ENCODE peak calls at places on chromosomes 3 and 15, in nine cellular contexts. H is right lobe of liver; Y is heart left ventricle; A is Caki2; K is psoas muscle; O is activated T-helper 1 cell treated with anti-CD3 and anti-CD28 coated beads, Interleukin-12 subunit alpha, Interleukin-12 subunit beta, Interleukin-2, Interleukin-4 antibody, amounts not matched to agents 30 ng/mL and 10 ng/mL and 1 ng/mL, durations not matched to agents 14 hours and 24 hours and 36 hours; P is right cardiac atrium; B is cardiac muscle cell; Z is posterior cingulate gyrus. J is an unnamed sample.

GRCh38 chr3:47404955-47405790 is 24.4 kb downstream of the PTPN23 start:
- DNase-seq in Z (peak; percentile 57), H (no peak), P (peak; percentile 90), K (peak; percentile 35), Y (peak; percentile 69), B (peak; percentile 32), A (no peak), O (no peak), J (no peak)

GRCh38 chr15:81400640-81401236 is 26.7 kb upstream of the TMC3 start:
- DNase-seq in H (no peak), Z (no peak), P (no peak), A (peak; percentile 14), B (peak; percentile 48), K (no peak), Y (no peak), O (no peak), J (peak; percentile 66)

GRCh38 chr3:33250712-33251111 is 26.5 kb upstream of the FBXL2 start:
- DNase-seq in O (no peak), B (peak; percentile 5), K (no peak), P (no peak), Y (no peak), Z (no peak), A (no peak), H (no peak), J (no peak)

GRCh38 chr15:95208071-95208470 is 976.7 kb downstream of the MCTP2 start:
- DNase-seq in H (no peak), A (no peak), B (no peak), O (no peak), Z (no peak), P (no peak), Y (no peak), K (no peak), J (no peak)

GRCh38 chr3:39590776-39591175 is 123.3 kb downstream of the MOBP start:
- DNase-seq in A (no peak), Z (no peak), H (no peak), K (no peak), Y (no peak), O (no peak), P (no peak), B (no peak), J (no peak)

GRCh38 chr3:132001036-132001435 is 33.8 kb downstream of the CPNE4 start:
- DNase-seq in B (no peak), A (no peak), P (no peak), Z (no peak), H (no peak), Y (no peak), O (no peak), K (no peak), J (no peak)

GRCh38 chr15:52337198-52337853 is 41.7 kb upstream of the MYO5C start:
- DNase-seq in O (no peak), A (peak; percentile 25), P (no peak), H (no peak), Z (no peak), K (no peak), B (no peak), Y (no peak), J (no peak)

GRCh38 chr15:69092159-69092558 is 68.3 kb upstream of the GLCE start:
- DNase-seq in H (no peak), O (no peak), P (no peak), Y (no peak), K (no peak), A (peak; percentile 98), Z (no peak), B (no peak), J (no peak)

GRCh38 chr3:186458306-186459107 is 85.7 kb downstream of the CRYGS start:
- DNase-seq in Z (no peak), P (no peak), B (no peak), H (no peak), A (no peak), O (no peak), Y (no peak), K (no peak), J (no peak)

GRCh38 chr3:196492080-196492479 is 11.5 kb downstream of the RNF168 start:
- DNase-seq in A (no peak), H (no peak), Y (no peak), O (no peak), K (no peak), P (no peak), B (no peak), Z (no peak), J (no peak)

GRCh38 chr15:31977812-31978662 is 52.3 kb upstream of the CHRNA7 start:
- DNase-seq in A (peak; percentile 44), P (peak; percentile 83), Y (peak; percentile 50), B (peak; percentile 80), O (peak; percentile 28), H (peak; percentile 62), Z (peak; percentile 74), K (no peak), J (peak; percentile 82)

GRCh38 chr15:41919201-41919820 is 25.5 kb upstream of the SPTBN5 start:
- DNase-seq in O (no peak), Z (no peak), Y (peak; percentile 64), H (no peak), B (no peak), K (no peak), P (no peak), A (no peak), J (no peak)

GRCh38 chr15:74123131-74123429 is 7.3 kb upstream of the ISLR2 start:
- DNase-seq in A (no peak), K (no peak), Z (no peak), B (peak; percentile 60), O (no peak), P (no peak), Y (no peak), H (no peak), J (no peak)

GRCh38 chr15:73716417-73716816 is 32.2 kb downstream of the CD276 start:
- DNase-seq in B (peak; percentile 58), P (peak; percentile 88), O (no peak), Z (no peak), H (peak; percentile 50), K (no peak), Y (peak; percentile 94), A (no peak), J (no peak)

GRCh38 chr3:187185759-187186158 is 11.5 kb upstream of the RTP1 start:
- DNase-seq in H (no peak), K (no peak), Y (no peak), Z (no peak), A (no peak), P (no peak), B (no peak), O (no peak), J (no peak)

GRCh38 chr3:187572431-187572830 is 97.8 kb downstream of the SST start:
- DNase-seq in A (peak; percentile 70), H (no peak), Y (no peak), P (no peak), K (no peak), O (no peak), Z (no peak), B (no peak), J (no peak)

GRCh38 chr15:96362759-96363678 is 32.5 kb downstream of the NR2F2 start:
- DNase-seq in B (no peak), O (no peak), P (no peak), Z (no peak), Y (no peak), K (no peak), H (no peak), A (no peak), J (no peak)

GRCh38 chr3:9916734-9917680 is at the start of gene IL17RC:
- DNase-seq in O (no peak), Z (peak; percentile 79), A (peak; percentile 92), H (peak; percentile 90), B (peak; percentile 85), P (peak; percentile 94), Y (peak; percentile 91), K (peak; percentile 88), J (peak; percentile 94)

GRCh38 chr3:99953596-99953995 is 135.9 kb downstream of the CMSS1 start:
- DNase-seq in H (no peak), Z (no peak), B (no peak), K (no peak), Y (no peak), A (no peak), P (no peak), O (no peak), J (no peak)

GRCh38 chr3:170033489-170033888 is 4.3 kb upstream of the GPR160 start:
- DNase-seq in O (peak; percentile 44), Y (no peak), P (no peak), Z (no peak), B (no peak), K (no peak), H (no peak), A (no peak), J (no peak)

GRCh38 chr15:60000113-60000823 is 3.8 kb upstream of the FOXB1 start:
- DNase-seq in Y (no peak), K (no peak), A (peak; percentile 13), O (no peak), H (peak; percentile 37), P (no peak), Z (no peak), B (no peak), J (no peak)

GRCh38 chr15:22927761-22928160 is 52.4 kb downstream of the CYFIP1 start:
- DNase-seq in O (no peak), P (no peak), Y (no peak), H (no peak), A (no peak), Z (no peak), K (no peak), B (no peak), J (no peak)

GRCh38 chr3:123089611-123090301 is 22.9 kb downstream of the PDIA5 start:
- DNase-seq in H (peak; percentile 92), Z (peak; percentile 62), A (no peak), B (no peak), P (peak; percentile 83), O (no peak), K (peak; percentile 63), Y (peak; percentile 90), J (no peak)

GRCh38 chr15:83380682-83381081 is 66.5 kb upstream of the SH3GL3 start:
- DNase-seq in Z (peak; percentile 55), O (peak; percentile 19), H (peak; percentile 55), Y (peak; percentile 42), A (peak; percentile 71), P (peak; percentile 70), B (peak; percentile 66), K (no peak), J (peak; percentile 45)

GRCh38 chr3:7710284-7710683 is 791.3 kb upstream of the LMCD1 start:
- DNase-seq in Z (no peak), Y (no peak), H (no peak), O (no peak), P (no peak), K (no peak), A (no peak), B (peak; percentile 15), J (peak; percentile 10)

GRCh38 chr3:127483902-127484591 is 106.5 kb downstream of the TPRA1 start:
- DNase-seq in Z (peak; percentile 5), K (no peak), B (no peak), A (no peak), O (peak; percentile 52), H (no peak), P (no peak), Y (no peak), J (no peak)

GRCh38 chr3:130515755-130516154 is 1.2 kb upstream of the COL6A6 start:
- DNase-seq in Z (no peak), A (no peak), H (no peak), O (no peak), P (no peak), B (no peak), K (no peak), Y (no peak), J (no peak)

GRCh38 chr15:88331291-88331690 is 74.8 kb upstream of the NTRK3 start:
- DNase-seq in A (peak; percentile 12), Y (no peak), Z (no peak), O (peak; percentile 5), B (peak; percentile 85), P (no peak), K (peak; percentile 27), H (no peak), J (peak; percentile 75)

GRCh38 chr15:39735120-39735717 is 47.4 kb downstream of the FSIP1 start:
- DNase-seq in A (no peak), O (no peak), Y (no peak), P (no peak), K (no peak), H (no peak), Z (no peak), B (no peak), J (no peak)

GRCh38 chr3:41405466-41405865 is 206.2 kb downstream of the CTNNB1 start:
- DNase-seq in O (no peak), B (no peak), Y (no peak), K (no peak), Z (no peak), A (no peak), P (no peak), H (no peak), J (no peak)

GRCh38 chr15:63089260-63090043 is 32.2 kb upstream of the LACTB start:
- DNase-seq in H (no peak), B (peak; percentile 42), K (peak; percentile 31), Z (no peak), O (no peak), P (no peak), A (no peak), Y (peak; percentile 71), J (peak; percentile 74)

J was measured in hepatocyte.